ENCODE peak calls at places on chromosomes 11 and 22, in five cellular contexts. N is IMR-90, O is heart left ventricle, D is fibroblast of pulmonary artery, M is astrocyte of the spinal cord. G is an unnamed sample.

GRCh38 chr11:14189874-14190273 is 169.1 kb downstream of the RRAS2 start:
- DNase-seq in M (no peak), D (peak), N (no peak), O (no peak), G (no peak)

GRCh38 chr22:38080847-38081635 is 2.9 kb downstream of the SLC16A8 start:
- DNase-seq in N (peak), O (peak), M (peak), D (peak), G (no peak)

GRCh38 chr22:23457586-23457985 is 122.5 kb downstream of the IGLL1 start:
- DNase-seq in M (no peak), D (no peak), O (no peak), N (no peak), G (no peak)

GRCh38 chr11:122100222-122101080 is 15.6 kb downstream of the BLID start:
- DNase-seq in M (peak), N (peak), D (peak), O (peak), G (no peak)

GRCh38 chr11:128481135-128481534 is 106.2 kb downstream of the ETS1 start:
- DNase-seq in D (peak), N (peak), O (no peak), M (peak), G (peak)

GRCh38 chr11:3866206-3866605 is 10.7 kb downstream of the STIM1 start:
- DNase-seq in N (no peak), M (no peak), O (no peak), D (peak), G (no peak)

GRCh38 chr11:12189543-12190235 is 79.3 kb downstream of the MICAL2 start:
- DNase-seq in M (no peak), D (no peak), O (no peak), N (no peak), G (no peak)

GRCh38 chr11:1835671-1836010 is 851 bp downstream of the SYT8 start:
- DNase-seq in O (peak), N (no peak), D (no peak), M (no peak), G (no peak)

GRCh38 chr22:26845016-26845728 is 187.8 kb downstream of the MIAT start:
- DNase-seq in D (peak), N (no peak), O (no peak), M (peak), G (no peak)

GRCh38 chr22:41681616-41682015 is 7.1 kb downstream of the SNU13 start:
- DNase-seq in O (no peak), D (no peak), M (no peak), N (no peak), G (no peak)

GRCh38 chr22:23289851-23290724 is 109.8 kb downstream of the BCR start:
- DNase-seq in M (peak), N (peak), O (no peak), D (peak), G (no peak)

GRCh38 chr11:119421351-119421750 is 1.6 kb downstream of the THY1 start:
- DNase-seq in N (peak), M (no peak), D (no peak), O (no peak), G (no peak)

GRCh38 chr11:45622861-45623260 is 42.6 kb downstream of the CHST1 start:
- DNase-seq in N (no peak), O (no peak), M (no peak), D (no peak), G (no peak)

GRCh38 chr11:3659595-3660515 is 11.3 kb downstream of the CHRNA10 start:
- DNase-seq in D (no peak), N (no peak), M (no peak), O (no peak), G (no peak)

GRCh38 chr11:65651589-65652510 is 10.9 kb downstream of the RELA start:
- DNase-seq in D (peak), N (peak), M (peak), O (no peak), G (no peak)

GRCh38 chr11:46260161-46260560 is 17.3 kb upstream of the CREB3L1 start:
- DNase-seq in N (no peak), M (no peak), O (no peak), D (no peak), G (no peak)

GRCh38 chr11:130871616-130872015 is 44.7 kb downstream of the SNX19 start:
- DNase-seq in M (no peak), N (no peak), D (no peak), O (no peak), G (no peak)

GRCh38 chr22:39219071-39220050 is 25.4 kb downstream of the PDGFB start:
- DNase-seq in O (no peak), N (no peak), M (no peak), D (no peak), G (no peak)

GRCh38 chr11:107157146-107157808 is 139.0 kb upstream of the GUCY1A2 start:
- DNase-seq in O (no peak), M (no peak), N (no peak), D (no peak), G (no peak)

GRCh38 chr22:41876275-41876674 is 38.6 kb downstream of the SHISA8 start:
- DNase-seq in M (no peak), D (no peak), N (peak), O (no peak), G (no peak)

GRCh38 chr11:90423378-90423777 is 200.5 kb upstream of the CHORDC1 start:
- DNase-seq in O (no peak), D (no peak), M (no peak), N (no peak), G (no peak)

GRCh38 chr11:57155838-57156583 is 25.7 kb upstream of the LRRC55 start:
- DNase-seq in N (no peak), D (no peak), M (no peak), O (no peak), G (no peak)

GRCh38 chr22:45912910-45913309 is 64.1 kb downstream of the WNT7B start:
- DNase-seq in O (no peak), M (no peak), D (no peak), N (no peak), G (no peak)

GRCh38 chr11:59630493-59630892 is 14.9 kb upstream of the OSBP start:
- DNase-seq in D (no peak), O (no peak), M (no peak), N (no peak), G (no peak)

GRCh38 chr11:61761440-61762163 is 9.2 kb downstream of the MYRF start:
- DNase-seq in N (no peak), D (no peak), O (no peak), M (no peak), G (no peak)

GRCh38 chr11:95977534-95978174 is 53.7 kb upstream of the MTMR2 start:
- DNase-seq in D (peak), O (no peak), M (peak), N (peak), G (no peak)

GRCh38 chr11:116355104-116355503 is 417.7 kb downstream of the BUD13 start:
- DNase-seq in O (no peak), N (no peak), M (no peak), D (no peak), G (no peak)

GRCh38 chr11:124941703-124942102 is 5.9 kb upstream of the HEPACAM start:
- DNase-seq in M (no peak), N (no peak), D (no peak), O (no peak), G (no peak)

GRCh38 chr11:113147249-113147648 is 167.1 kb upstream of the TTC12 start:
- DNase-seq in M (no peak), D (no peak), N (no peak), O (no peak), G (no peak)

GRCh38 chr11:36037031-36037430 is 93.2 kb downstream of the LDLRAD3 start:
- DNase-seq in M (peak), N (peak), D (peak), O (no peak), G (peak)
- TF ChIP-seq CTCF in M (no peak), N (no peak), D (no peak), O (no peak), G (no peak)

DNA sequence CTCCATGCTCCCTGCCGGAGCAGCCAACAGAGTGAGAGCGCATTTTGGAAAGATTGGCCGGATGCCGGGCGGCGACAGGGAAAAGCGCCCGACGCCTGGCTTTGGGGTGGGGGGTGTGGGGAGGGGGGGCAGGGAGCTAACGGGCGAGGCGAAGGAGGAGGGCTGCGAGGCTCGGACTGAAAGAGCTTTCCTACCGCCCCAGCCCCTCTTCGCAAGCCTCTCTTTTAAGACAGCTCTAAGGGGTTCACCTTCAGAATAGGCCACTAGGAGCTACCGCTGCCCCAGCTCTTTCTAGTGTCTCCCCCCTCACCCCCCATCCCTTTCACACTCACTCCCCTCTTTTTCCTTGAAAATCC is 3.5 kb upstream of the DBX1 start:
- DNase-seq in M (no peak), D (no peak), O (no peak), N (no peak), G (no peak)
- H3K4me3 ChIP-seq in M (no peak), D (peak), O (peak), N (no peak), G (no peak)

DNA sequence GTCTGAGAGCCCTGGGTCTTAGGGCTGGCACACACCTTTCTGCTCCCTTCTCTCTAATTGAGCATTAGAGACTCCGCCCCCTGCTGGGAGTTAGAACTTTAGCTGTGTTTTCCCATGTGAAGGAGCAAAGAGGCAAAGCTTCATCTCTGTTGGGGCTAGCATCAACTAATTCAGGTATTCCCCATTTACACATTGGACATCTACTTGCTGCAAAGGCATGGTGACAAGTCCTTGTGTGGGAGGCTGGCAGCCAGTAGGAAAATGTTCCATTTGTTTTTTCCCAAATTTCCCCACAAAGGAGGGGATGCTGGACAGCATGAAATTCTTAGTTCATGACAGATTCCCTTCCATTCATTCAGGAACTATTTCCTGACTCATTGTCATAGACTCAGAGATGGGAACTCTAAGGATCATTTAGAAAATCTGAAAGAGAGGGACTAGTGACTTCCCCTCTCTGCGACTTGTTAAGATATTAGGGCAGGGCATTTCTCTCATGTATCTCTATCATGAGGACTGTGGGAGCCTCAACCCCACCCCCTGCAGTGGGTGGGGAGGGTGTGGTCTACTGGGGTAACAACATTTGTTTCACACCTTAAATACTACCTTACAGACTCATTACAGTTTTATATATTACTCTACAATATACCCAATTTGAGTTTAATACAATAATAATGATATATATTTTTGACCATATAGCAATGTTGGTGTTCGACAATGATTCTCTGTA is 3.7 kb downstream of the CD44 start:
- DNase-seq in D (peak), N (peak), M (no peak), O (no peak), G (no peak)
- TF ChIP-seq CTCF in D (no peak), N (no peak), M (no peak), O (no peak), G (no peak)

DNA sequence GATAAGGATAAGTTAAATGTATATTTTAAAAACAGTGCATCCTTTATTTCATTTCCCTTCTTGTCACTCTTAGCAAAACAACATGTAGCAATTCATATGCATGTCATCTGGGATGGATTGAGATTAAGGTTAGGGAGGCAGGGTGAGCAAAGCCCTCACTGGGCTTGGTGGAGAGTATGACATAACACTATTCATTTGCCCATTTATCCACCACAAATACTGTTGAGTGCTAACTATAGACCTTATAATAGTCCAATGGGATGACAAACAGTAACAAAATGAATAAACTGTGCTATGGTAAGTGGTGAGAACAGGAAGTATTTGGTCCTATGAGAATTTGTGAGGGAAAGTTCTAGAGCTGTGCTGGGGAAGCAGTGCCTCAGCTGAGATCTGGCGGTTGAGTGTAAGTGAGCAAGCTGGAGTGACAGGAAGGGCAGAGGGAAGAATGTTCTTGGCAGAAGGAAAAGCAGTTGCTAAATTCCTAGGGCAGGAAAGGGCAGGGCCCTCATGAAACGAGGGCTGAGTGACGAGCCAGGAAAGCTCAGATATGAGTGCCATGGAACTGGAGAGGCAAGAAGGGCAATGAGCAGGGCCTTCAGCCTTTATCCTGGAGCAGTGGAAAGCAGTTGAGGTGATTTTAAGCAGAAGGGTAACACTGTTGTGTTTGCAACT is 6.7 kb downstream of the HSD17B12 start:
- DNase-seq in N (peak), D (peak), M (peak), O (peak), G (no peak)
- H3K4me3 ChIP-seq in N (no peak), D (no peak), M (no peak), O (no peak), G (no peak)

GRCh38 chr11:86535773-86536172 is 136.6 kb downstream of the ME3 start:
- DNase-seq in D (no peak), O (no peak), M (no peak), N (no peak), G (no peak)

GRCh38 chr11:86538223-86538548 is 134.2 kb downstream of the ME3 start:
- DNase-seq in O (no peak), M (no peak), N (no peak), D (no peak), G (no peak)

GRCh38 chr11:86537541-86538222 is 134.7 kb downstream of the ME3 start:
- DNase-seq in N (no peak), M (peak), O (no peak), D (peak), G (no peak)
- TF ChIP-seq CTCF in N (peak), M (no peak), O (no peak), D (peak), G (peak)

DNA sequence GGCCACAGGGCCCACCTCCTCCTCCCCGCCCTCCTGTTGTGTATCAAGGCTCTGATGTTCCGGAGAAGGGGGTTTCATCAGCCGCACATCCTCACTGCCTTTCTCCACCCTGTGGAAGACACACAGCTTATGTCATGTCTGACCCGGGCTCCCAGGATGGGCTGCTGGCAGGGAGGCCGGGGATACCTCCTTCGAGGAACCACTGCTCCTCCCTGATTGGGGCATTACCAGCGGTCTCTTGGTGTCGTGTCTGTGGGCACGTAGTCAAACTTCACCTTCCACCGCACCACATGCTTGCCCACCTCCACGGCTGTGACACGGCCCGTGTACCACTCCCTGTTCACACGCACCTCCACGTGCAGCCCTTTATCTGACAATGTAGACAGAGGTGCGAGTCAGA is 35.9 kb downstream of the MORC2 start:
- DNase-seq in N (no peak), O (no peak), M (no peak), D (no peak), G (no peak)
- H3K4me3 ChIP-seq in N (no peak), O (no peak), M (no peak), D (no peak), G (no peak)